ENCODE peak calls at places on chromosomes 1 and 21, in eight cellular contexts. One of them, this sample, is unnamed.

GRCh38 chr1:189597083-189597482 is 880.6 kb downstream of the BRINP3 start:
- DNase-seq in AG09309: no peak
- DNase-seq in neural progenitor cell: no peak
- DNase-seq in cardiac muscle cell: no peak
- DNase-seq in RWPE2: no peak
- DNase-seq in PC-3: peak; percentile 76
- DNase-seq in fibroblast of mammary gland: no peak
- DNase-seq in neural crest cell: no peak
- DNase-seq in this sample: no peak

GRCh38 chr1:33367488-33368405 is 46.8 kb upstream of the A3GALT2 start:
- DNase-seq in AG09309: no peak
- DNase-seq in neural progenitor cell: peak; percentile 93
- DNase-seq in cardiac muscle cell: peak; percentile 87
- DNase-seq in RWPE2: no peak
- DNase-seq in PC-3: peak; percentile 81
- DNase-seq in fibroblast of mammary gland: peak; percentile 78
- DNase-seq in neural crest cell: peak; percentile 94
- DNase-seq in this sample: peak; percentile 88

GRCh38 chr1:216119600-216119999 is 303.6 kb downstream of the USH2A start:
- DNase-seq in AG09309: no peak
- DNase-seq in neural progenitor cell: peak; percentile 17
- DNase-seq in cardiac muscle cell: peak; percentile 45
- DNase-seq in RWPE2: no peak
- DNase-seq in PC-3: peak; percentile 75
- DNase-seq in fibroblast of mammary gland: peak; percentile 45
- DNase-seq in neural crest cell: no peak
- DNase-seq in this sample: no peak

GRCh38 chr1:175204285-175204684 is 11.7 kb upstream of the KIAA0040 start:
- DNase-seq in AG09309: no peak
- DNase-seq in neural progenitor cell: no peak
- DNase-seq in cardiac muscle cell: no peak
- DNase-seq in RWPE2: no peak
- DNase-seq in PC-3: no peak
- DNase-seq in fibroblast of mammary gland: no peak
- DNase-seq in neural crest cell: no peak
- DNase-seq in this sample: no peak

GRCh38 chr1:172497230-172497629 is 35.7 kb upstream of the SUCO start:
- DNase-seq in AG09309: peak; percentile 7
- DNase-seq in neural progenitor cell: peak; percentile 87
- DNase-seq in cardiac muscle cell: peak; percentile 53
- DNase-seq in RWPE2: no peak
- DNase-seq in PC-3: peak; percentile 78
- DNase-seq in fibroblast of mammary gland: no peak
- DNase-seq in neural crest cell: peak; percentile 32
- DNase-seq in this sample: no peak

GRCh38 chr1:75727571-75727970 is 3.1 kb downstream of the ACADM start:
- DNase-seq in AG09309: no peak
- DNase-seq in neural progenitor cell: no peak
- DNase-seq in cardiac muscle cell: no peak
- DNase-seq in RWPE2: no peak
- DNase-seq in PC-3: no peak
- DNase-seq in fibroblast of mammary gland: peak; percentile 11
- DNase-seq in neural crest cell: no peak
- DNase-seq in this sample: no peak

GRCh38 chr1:214123061-214123784 is 135.4 kb downstream of the PROX1 start:
- DNase-seq in AG09309: peak; percentile 17
- DNase-seq in neural progenitor cell: peak; percentile 86
- DNase-seq in cardiac muscle cell: peak; percentile 79
- DNase-seq in RWPE2: no peak
- DNase-seq in PC-3: peak; percentile 86
- DNase-seq in fibroblast of mammary gland: peak; percentile 69
- DNase-seq in neural crest cell: peak; percentile 22
- DNase-seq in this sample: peak; percentile 42

GRCh38 chr1:201850053-201850397 is 21.1 kb downstream of the IPO9 start:
- DNase-seq in AG09309: peak; percentile 60
- DNase-seq in neural progenitor cell: no peak
- DNase-seq in cardiac muscle cell: peak; percentile 92
- DNase-seq in RWPE2: no peak
- DNase-seq in PC-3: peak; percentile 63
- DNase-seq in fibroblast of mammary gland: peak; percentile 80
- DNase-seq in neural crest cell: no peak
- DNase-seq in this sample: no peak

GRCh38 chr21:44958471-44959191 is 18.8 kb downstream of the SLX9 start:
- DNase-seq in AG09309: peak; percentile 40
- DNase-seq in neural progenitor cell: peak; percentile 75
- DNase-seq in cardiac muscle cell: peak; percentile 96
- DNase-seq in RWPE2: peak; percentile 60
- DNase-seq in PC-3: no peak
- DNase-seq in fibroblast of mammary gland: peak; percentile 81
- DNase-seq in neural crest cell: peak; percentile 52
- DNase-seq in this sample: peak; percentile 68

GRCh38 chr1:24294228-24294672 is 24.9 kb upstream of the GRHL3 start:
- DNase-seq in AG09309: peak; percentile 95
- DNase-seq in neural progenitor cell: no peak
- DNase-seq in cardiac muscle cell: peak; percentile 97
- DNase-seq in RWPE2: peak; percentile 79
- DNase-seq in PC-3: peak; percentile 98
- DNase-seq in fibroblast of mammary gland: peak; percentile 99
- DNase-seq in neural crest cell: no peak
- DNase-seq in this sample: no peak

GRCh38 chr21:33661146-33661545 is 18.8 kb downstream of the ITSN1 start:
- DNase-seq in AG09309: no peak
- DNase-seq in neural progenitor cell: no peak
- DNase-seq in cardiac muscle cell: no peak
- DNase-seq in RWPE2: no peak
- DNase-seq in PC-3: peak; percentile 73
- DNase-seq in fibroblast of mammary gland: peak; percentile 43
- DNase-seq in neural crest cell: no peak
- DNase-seq in this sample: no peak

GRCh38 chr1:164638506-164639202 is 79.7 kb downstream of the PBX1 start:
- DNase-seq in AG09309: no peak
- DNase-seq in neural progenitor cell: no peak
- DNase-seq in cardiac muscle cell: no peak
- DNase-seq in RWPE2: no peak
- DNase-seq in PC-3: no peak
- DNase-seq in fibroblast of mammary gland: no peak
- DNase-seq in neural crest cell: no peak
- DNase-seq in this sample: no peak

GRCh38 chr1:21240706-21241105 is 49.6 kb downstream of the ECE1 start:
- DNase-seq in AG09309: no peak
- DNase-seq in neural progenitor cell: no peak
- DNase-seq in cardiac muscle cell: no peak
- DNase-seq in RWPE2: no peak
- DNase-seq in PC-3: no peak
- DNase-seq in fibroblast of mammary gland: no peak
- DNase-seq in neural crest cell: no peak
- DNase-seq in this sample: no peak

GRCh38 chr1:31835415-31835814 is 19.6 kb upstream of the SPOCD1 start:
- DNase-seq in AG09309: no peak
- DNase-seq in neural progenitor cell: no peak
- DNase-seq in cardiac muscle cell: no peak
- DNase-seq in RWPE2: no peak
- DNase-seq in PC-3: no peak
- DNase-seq in fibroblast of mammary gland: no peak
- DNase-seq in neural crest cell: no peak
- DNase-seq in this sample: no peak

GRCh38 chr1:31837441-31838158 is 21.8 kb upstream of the SPOCD1 start:
- DNase-seq in AG09309: no peak
- DNase-seq in neural progenitor cell: no peak
- DNase-seq in cardiac muscle cell: no peak
- DNase-seq in RWPE2: no peak
- DNase-seq in PC-3: no peak
- DNase-seq in fibroblast of mammary gland: no peak
- DNase-seq in neural crest cell: no peak
- DNase-seq in this sample: no peak

GRCh38 chr1:31836638-31837037 is 20.8 kb upstream of the SPOCD1 start:
- DNase-seq in AG09309: no peak
- DNase-seq in neural progenitor cell: no peak
- DNase-seq in cardiac muscle cell: no peak
- DNase-seq in RWPE2: no peak
- DNase-seq in PC-3: no peak
- DNase-seq in fibroblast of mammary gland: no peak
- DNase-seq in neural crest cell: no peak
- DNase-seq in this sample: no peak

GRCh38 chr1:31831397-31832378 is 15.9 kb upstream of the SPOCD1 start:
- DNase-seq in AG09309: peak; percentile 43
- DNase-seq in neural progenitor cell: no peak
- DNase-seq in cardiac muscle cell: no peak
- DNase-seq in RWPE2: no peak
- DNase-seq in PC-3: peak; percentile 23
- DNase-seq in fibroblast of mammary gland: peak; percentile 76
- DNase-seq in neural crest cell: no peak
- DNase-seq in this sample: no peak

GRCh38 chr1:31834501-31834900 is 18.7 kb upstream of the SPOCD1 start:
- DNase-seq in AG09309: no peak
- DNase-seq in neural progenitor cell: no peak
- DNase-seq in cardiac muscle cell: no peak
- DNase-seq in RWPE2: no peak
- DNase-seq in PC-3: no peak
- DNase-seq in fibroblast of mammary gland: no peak
- DNase-seq in neural crest cell: no peak
- DNase-seq in this sample: no peak
- TF ChIP-seq CTCF in AG09309: no peak
- TF ChIP-seq CTCF in neural progenitor cell: no peak
- TF ChIP-seq CTCF in cardiac muscle cell: no peak
- TF ChIP-seq CTCF in RWPE2: no peak
- TF ChIP-seq CTCF in PC-3: peak; percentile 23
- TF ChIP-seq CTCF in fibroblast of mammary gland: no peak
- TF ChIP-seq CTCF in neural crest cell: no peak
- TF ChIP-seq CTCF in this sample: no peak

DNA sequence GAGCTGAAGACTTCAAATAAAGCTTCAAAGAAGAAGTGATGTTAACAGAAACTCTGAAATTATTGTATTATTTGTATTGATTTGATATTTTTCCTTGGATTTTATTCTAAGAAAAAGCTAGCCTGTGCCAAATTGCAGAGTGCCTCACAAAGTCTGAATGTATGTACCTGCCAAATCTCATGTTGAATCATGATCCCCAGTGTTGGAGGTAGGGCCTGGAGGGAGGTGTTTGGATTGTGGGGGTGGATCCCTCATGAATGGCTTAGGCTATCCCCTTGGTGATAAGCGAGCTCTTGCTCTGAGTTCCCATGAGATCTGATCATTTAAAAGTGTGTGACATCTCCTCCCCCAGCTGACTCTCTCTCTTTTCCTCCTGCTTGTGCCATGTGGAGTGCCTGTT is 43.6 kb downstream of the ACKR1 start:
- DNase-seq in AG09309: no peak
- DNase-seq in neural progenitor cell: no peak
- DNase-seq in cardiac muscle cell: no peak
- DNase-seq in RWPE2: no peak
- DNase-seq in PC-3: no peak
- DNase-seq in fibroblast of mammary gland: peak; percentile 22
- DNase-seq in neural crest cell: no peak
- DNase-seq in this sample: no peak
- TF ChIP-seq CTCF in AG09309: no peak
- TF ChIP-seq CTCF in neural progenitor cell: no peak
- TF ChIP-seq CTCF in cardiac muscle cell: no peak
- TF ChIP-seq CTCF in RWPE2: no peak
- TF ChIP-seq CTCF in PC-3: no peak
- TF ChIP-seq CTCF in fibroblast of mammary gland: no peak
- TF ChIP-seq CTCF in neural crest cell: no peak
- TF ChIP-seq CTCF in this sample: no peak

GRCh38 chr21:38699048-38699447 is 106.7 kb upstream of the ETS2 start:
- DNase-seq in AG09309: no peak
- DNase-seq in neural progenitor cell: peak; percentile 15
- DNase-seq in cardiac muscle cell: no peak
- DNase-seq in RWPE2: no peak
- DNase-seq in PC-3: no peak
- DNase-seq in fibroblast of mammary gland: no peak
- DNase-seq in neural crest cell: no peak
- DNase-seq in this sample: no peak
- TF ChIP-seq CTCF in AG09309: no peak
- TF ChIP-seq CTCF in neural progenitor cell: peak; percentile 33
- TF ChIP-seq CTCF in cardiac muscle cell: peak; percentile 42
- TF ChIP-seq CTCF in RWPE2: no peak
- TF ChIP-seq CTCF in PC-3: peak; percentile 36
- TF ChIP-seq CTCF in fibroblast of mammary gland: peak; percentile 23
- TF ChIP-seq CTCF in neural crest cell: no peak
- TF ChIP-seq CTCF in this sample: no peak

DNA sequence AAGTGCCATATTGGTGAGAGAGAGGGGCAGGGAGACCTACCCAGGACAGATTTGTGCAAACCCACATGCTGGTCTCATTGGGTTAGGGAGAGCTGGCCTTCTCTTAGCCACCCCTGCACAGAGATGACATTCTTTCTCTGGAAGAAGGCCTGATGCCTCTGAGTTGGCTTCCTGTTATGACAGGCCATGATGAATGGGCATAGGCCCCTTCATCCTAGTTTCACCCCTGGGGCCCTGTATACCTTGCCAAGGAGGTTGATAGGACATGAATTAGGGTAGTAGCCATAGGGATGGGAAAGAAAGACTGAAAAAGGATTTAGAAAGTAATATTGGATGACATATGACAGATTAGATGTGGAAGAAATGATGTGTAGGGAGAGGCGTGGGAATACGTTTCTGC is 46.6 kb downstream of the TENT5C start:
- DNase-seq in AG09309: no peak
- DNase-seq in neural progenitor cell: no peak
- DNase-seq in cardiac muscle cell: no peak
- DNase-seq in RWPE2: no peak
- DNase-seq in PC-3: no peak
- DNase-seq in fibroblast of mammary gland: peak; percentile 13
- DNase-seq in neural crest cell: no peak
- DNase-seq in this sample: no peak
- TF ChIP-seq CTCF in AG09309: no peak
- TF ChIP-seq CTCF in neural progenitor cell: no peak
- TF ChIP-seq CTCF in cardiac muscle cell: no peak
- TF ChIP-seq CTCF in RWPE2: no peak
- TF ChIP-seq CTCF in PC-3: no peak
- TF ChIP-seq CTCF in fibroblast of mammary gland: no peak
- TF ChIP-seq CTCF in neural crest cell: no peak
- TF ChIP-seq CTCF in this sample: no peak